ENCODE peak calls at places on chromosomes 12 and 14, in seven cellular contexts. Z, X, S, E, B, Y and O are unnamed samples. For H3K4me1, the result is how much of the 10 kb centered on the place peaks cover.

GRCh38 chr12:6326316-6326959 is 15.4 kb downstream of the TNFRSF1A start:
- DNase-seq in Z (peak), X (peak), S (no peak), E (peak), B (no peak), Y (no peak), O (peak)

GRCh38 chr12:124544983-124545382 is 22.4 kb downstream of the NCOR2 start:
- DNase-seq in Z (no peak), X (no peak), S (no peak), E (no peak), B (no peak), Y (no peak), O (no peak)

GRCh38 chr12:55845349-55845748 is 2.6 kb upstream of the MMP19 start:
- DNase-seq in Z (no peak), X (no peak), S (no peak), E (no peak), B (no peak), Y (no peak), O (no peak)

GRCh38 chr12:53098354-53098981 is 1.0 kb downstream of the IGFBP6 start:
- DNase-seq in Z (peak), X (no peak), S (no peak), E (no peak), B (peak), Y (no peak), O (peak)

GRCh38 chr14:100879782-100880181 is 23.7 kb downstream of the RTL1 start:
- DNase-seq in Z (no peak), X (no peak), S (peak), E (no peak), B (no peak), Y (no peak), O (no peak)

GRCh38 chr12:124294686-124295315 is at the start of gene RFLNA:
- DNase-seq in Z (peak), X (peak), S (no peak), E (peak), B (peak), Y (no peak), O (peak)

GRCh38 chr12:89389755-89390661 is 37.7 kb upstream of the DUSP6 start:
- DNase-seq in Z (no peak), X (peak), S (no peak), E (peak), B (peak), Y (no peak), O (no peak)

GRCh38 chr12:92537235-92537960 is 165.4 kb upstream of the PLEKHG7 start:
- DNase-seq in Z (peak), X (no peak), S (no peak), E (no peak), B (no peak), Y (no peak), O (peak)

GRCh38 chr12:40587416-40587815 is 104.8 kb upstream of the CNTN1 start:
- DNase-seq in Z (no peak), X (no peak), S (no peak), E (no peak), B (no peak), Y (no peak), O (no peak)

GRCh38 chr14:72610096-72610830 is 283.6 kb downstream of the DPF3 start:
- DNase-seq in Z (no peak), X (no peak), S (no peak), E (no peak), B (peak), Y (no peak), O (no peak)

GRCh38 chr12:132186857-132187620 is 42.8 kb downstream of the NOC4L start:
- DNase-seq in Z (no peak), X (no peak), S (peak), E (peak), B (no peak), Y (no peak), O (no peak)

GRCh38 chr14:57302883-57303282 is 34.1 kb downstream of the AP5M1 start:
- DNase-seq in Z (no peak), X (no peak), S (no peak), E (no peak), B (no peak), Y (no peak), O (peak)

GRCh38 chr12:21456291-21456780 is 18.9 kb downstream of the PYROXD1 start:
- DNase-seq in Z (no peak), X (no peak), S (no peak), E (no peak), B (no peak), Y (no peak), O (no peak)

GRCh38 chr12:131038961-131039360 is 85.3 kb downstream of the ADGRD1 start:
- DNase-seq in Z (no peak), X (no peak), S (peak), E (no peak), B (no peak), Y (no peak), O (no peak)
- H3K4me1 ChIP-seq in Z (under half), X (under half), S (under half), E (under half), B (under half), Y (under half), O (under half)

DNA sequence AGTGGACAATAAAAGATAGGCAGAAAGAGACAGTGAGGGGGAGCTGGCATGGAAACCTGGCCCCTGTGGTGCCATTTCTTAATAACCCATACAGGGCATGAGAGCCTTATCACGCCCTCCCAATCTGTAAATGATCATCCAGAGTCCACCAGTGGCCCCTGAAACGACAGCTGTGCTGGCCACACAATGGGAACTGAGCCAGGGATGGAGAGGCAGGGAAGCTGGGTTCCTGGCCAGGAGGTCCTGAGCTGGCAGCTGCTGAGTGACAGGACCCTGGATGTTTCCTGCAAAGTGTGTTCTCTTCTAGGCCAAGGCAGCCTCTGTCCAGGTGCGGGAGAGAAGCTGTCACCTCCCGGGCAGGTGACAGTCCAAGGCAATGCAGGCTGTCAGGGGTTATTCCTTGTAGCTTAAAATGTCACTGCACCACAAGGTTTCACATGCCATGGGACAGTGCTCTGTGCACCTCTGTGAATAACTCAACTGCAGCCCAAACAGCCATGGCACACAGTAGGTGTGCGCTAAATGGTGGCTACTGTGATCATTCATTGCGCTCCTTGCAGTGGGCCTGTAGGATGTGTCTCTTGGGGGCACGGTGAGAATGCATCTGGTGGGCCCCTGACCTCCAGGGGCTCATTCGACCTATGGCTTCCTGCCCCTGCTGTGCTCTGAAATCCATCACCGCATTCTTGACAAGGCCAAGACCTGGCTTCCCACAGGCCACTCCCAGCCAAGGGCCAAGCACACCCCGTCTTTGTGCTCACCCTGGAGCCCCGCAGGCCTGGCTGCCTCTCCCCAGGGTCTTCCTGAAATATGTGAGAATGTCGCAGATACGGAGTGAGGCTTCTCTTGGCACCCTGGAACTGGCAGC is 46.3 kb upstream of the BCL11B start:
- DNase-seq in Z (peak), X (peak), S (peak), E (peak), B (peak), Y (no peak), O (no peak)
- H3K4me1 ChIP-seq in Z (under half), X (under half), S (under half), E (under half), B (under half), Y (under half), O (under half)

GRCh38 chr12:20426191-20426590 is 57.9 kb downstream of the PDE3A start:
- DNase-seq in Z (no peak), X (no peak), S (no peak), E (no peak), B (no peak), Y (peak), O (peak)

GRCh38 chr12:20429876-20430275 is 61.5 kb downstream of the PDE3A start:
- DNase-seq in Z (no peak), X (no peak), S (no peak), E (no peak), B (no peak), Y (no peak), O (no peak)

GRCh38 chr12:20432290-20432689 is 64.0 kb downstream of the PDE3A start:
- DNase-seq in Z (no peak), X (no peak), S (no peak), E (no peak), B (no peak), Y (no peak), O (no peak)

GRCh38 chr12:20423557-20423956 is 55.2 kb downstream of the PDE3A start:
- DNase-seq in Z (peak), X (no peak), S (no peak), E (peak), B (no peak), Y (no peak), O (peak)

GRCh38 chr12:20426956-20427355 is 58.6 kb downstream of the PDE3A start:
- DNase-seq in Z (no peak), X (no peak), S (no peak), E (no peak), B (no peak), Y (no peak), O (no peak)
- H3K4me1 ChIP-seq in Z (under half), X (under half), S (under half), E (under half), B (under half), Y (under half), O (under half)

DNA sequence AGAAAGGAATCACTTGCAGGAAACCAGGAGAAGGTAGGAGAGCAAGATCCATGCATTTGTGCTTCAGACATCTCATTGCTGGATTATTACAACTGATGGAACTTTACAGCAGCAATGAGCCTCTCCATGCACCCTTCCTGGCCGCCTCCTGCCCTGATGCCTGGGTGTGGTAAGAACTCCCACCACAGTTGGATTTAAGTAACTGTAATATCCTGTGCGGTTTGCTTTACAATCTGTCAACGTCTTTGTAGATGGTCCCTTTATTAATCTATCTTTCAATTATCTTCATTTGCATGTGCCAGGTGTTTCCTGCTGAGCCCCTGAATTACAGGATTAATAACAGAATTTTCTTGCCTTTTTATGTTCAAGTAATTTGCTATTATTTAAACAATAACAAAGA is 1300.5 kb upstream of the TMEM132C start:
- DNase-seq in Z (no peak), X (no peak), S (no peak), E (no peak), B (no peak), Y (no peak), O (no peak)
- H3K4me1 ChIP-seq in Z (under half), X (under half), S (under half), E (under half), B (under half), Y (under half), O (under half)